ENCODE peak calls at places on chromosome 20, in four cellular contexts. One of them, this sample, is unnamed.

GRCh38 chr20:61457725-61458124 is 205.7 kb downstream of the CDH4 start:
- DNase-seq in activated T-cell treated with anti-CD3 and anti-CD28 coated beads for 1 hour: no peak
- DNase-seq in effector CD4-positive, alpha-beta T cell: no peak
- DNase-seq in pancreas: no peak
- DNase-seq in this sample: peak

GRCh38 chr20:15875446-15875845 is 697.8 kb downstream of the KIF16B start:
- DNase-seq in activated T-cell treated with anti-CD3 and anti-CD28 coated beads for 1 hour: no peak
- DNase-seq in effector CD4-positive, alpha-beta T cell: no peak
- DNase-seq in pancreas: no peak
- DNase-seq in this sample: no peak

GRCh38 chr20:46758929-46759669 is 49.6 kb downstream of the SLC2A10 start:
- DNase-seq in activated T-cell treated with anti-CD3 and anti-CD28 coated beads for 1 hour: no peak
- DNase-seq in effector CD4-positive, alpha-beta T cell: no peak
- DNase-seq in pancreas: no peak
- DNase-seq in this sample: no peak

GRCh38 chr20:14951105-14951504 is 613.7 kb upstream of the FLRT3 start:
- DNase-seq in activated T-cell treated with anti-CD3 and anti-CD28 coated beads for 1 hour: no peak
- DNase-seq in effector CD4-positive, alpha-beta T cell: no peak
- DNase-seq in pancreas: no peak
- DNase-seq in this sample: no peak

GRCh38 chr20:19746396-19746795 is 11.7 kb upstream of the RIN2 start:
- DNase-seq in activated T-cell treated with anti-CD3 and anti-CD28 coated beads for 1 hour: no peak
- DNase-seq in effector CD4-positive, alpha-beta T cell: no peak
- DNase-seq in pancreas: no peak
- DNase-seq in this sample: no peak

GRCh38 chr20:19692100-19692499 is 66.0 kb upstream of the RIN2 start:
- DNase-seq in activated T-cell treated with anti-CD3 and anti-CD28 coated beads for 1 hour: no peak
- DNase-seq in effector CD4-positive, alpha-beta T cell: no peak
- DNase-seq in pancreas: no peak
- DNase-seq in this sample: no peak

GRCh38 chr20:4956200-4956810 is 45.0 kb downstream of the SLC23A2 start:
- DNase-seq in activated T-cell treated with anti-CD3 and anti-CD28 coated beads for 1 hour: no peak
- DNase-seq in effector CD4-positive, alpha-beta T cell: no peak
- DNase-seq in pancreas: no peak
- DNase-seq in this sample: no peak

GRCh38 chr20:33373735-33374605 is 27.3 kb downstream of the CDK5RAP1 start:
- DNase-seq in activated T-cell treated with anti-CD3 and anti-CD28 coated beads for 1 hour: no peak
- DNase-seq in effector CD4-positive, alpha-beta T cell: no peak
- DNase-seq in pancreas: no peak
- DNase-seq in this sample: no peak

GRCh38 chr20:32877507-32877906 is 18.8 kb downstream of the EFCAB8 start:
- DNase-seq in activated T-cell treated with anti-CD3 and anti-CD28 coated beads for 1 hour: no peak
- DNase-seq in effector CD4-positive, alpha-beta T cell: no peak
- DNase-seq in pancreas: no peak
- DNase-seq in this sample: no peak

GRCh38 chr20:35000311-35000921 is 44.7 kb downstream of the MYH7B start:
- DNase-seq in activated T-cell treated with anti-CD3 and anti-CD28 coated beads for 1 hour: no peak
- DNase-seq in effector CD4-positive, alpha-beta T cell: no peak
- DNase-seq in pancreas: no peak
- DNase-seq in this sample: no peak

GRCh38 chr20:18019068-18019467 is 38.6 kb downstream of the OVOL2 start:
- DNase-seq in activated T-cell treated with anti-CD3 and anti-CD28 coated beads for 1 hour: no peak
- DNase-seq in effector CD4-positive, alpha-beta T cell: no peak
- DNase-seq in pancreas: no peak
- DNase-seq in this sample: no peak

GRCh38 chr20:46160661-46161060 is 42.5 kb downstream of the CD40 start:
- DNase-seq in activated T-cell treated with anti-CD3 and anti-CD28 coated beads for 1 hour: no peak
- DNase-seq in effector CD4-positive, alpha-beta T cell: no peak
- DNase-seq in pancreas: no peak
- DNase-seq in this sample: no peak

GRCh38 chr20:8722277-8722928 is 346.5 kb upstream of the PLCB4 start:
- DNase-seq in activated T-cell treated with anti-CD3 and anti-CD28 coated beads for 1 hour: no peak
- DNase-seq in effector CD4-positive, alpha-beta T cell: no peak
- DNase-seq in pancreas: no peak
- DNase-seq in this sample: no peak

GRCh38 chr20:39259808-39260207 is 297.7 kb downstream of the DHX35 start:
- DNase-seq in activated T-cell treated with anti-CD3 and anti-CD28 coated beads for 1 hour: no peak
- DNase-seq in effector CD4-positive, alpha-beta T cell: no peak
- DNase-seq in pancreas: no peak
- DNase-seq in this sample: no peak

GRCh38 chr20:10357061-10357708 is 76.8 kb downstream of the MKKS start:
- DNase-seq in activated T-cell treated with anti-CD3 and anti-CD28 coated beads for 1 hour: no peak
- DNase-seq in effector CD4-positive, alpha-beta T cell: no peak
- DNase-seq in pancreas: no peak
- DNase-seq in this sample: no peak

This sample was measured in mesenteric fat pad.